ENCODE peak calls at places on chromosome 2, in four cellular contexts. One of them, this sample, is unnamed. For H3K4me1, the result is how much of the 10 kb centered on the place peaks cover.

GRCh38 chr2:59998324-59998723 is 555.1 kb downstream of the BCL11A start:
- DNase-seq in hepatocyte: no peak
- DNase-seq in fibroblast of lung: no peak
- DNase-seq in GM23338: no peak
- DNase-seq in this sample: no peak

GRCh38 chr2:109604597-109604996 is 9.2 kb downstream of the SEPTIN10 start:
- DNase-seq in hepatocyte: peak
- DNase-seq in fibroblast of lung: peak
- DNase-seq in GM23338: no peak
- DNase-seq in this sample: peak

GRCh38 chr2:119024568-119024967 is 82.6 kb downstream of the MARCO start:
- DNase-seq in hepatocyte: no peak
- DNase-seq in fibroblast of lung: no peak
- DNase-seq in GM23338: no peak
- DNase-seq in this sample: no peak

GRCh38 chr2:127053731-127054603 is 53.0 kb downstream of the BIN1 start:
- DNase-seq in hepatocyte: peak
- DNase-seq in fibroblast of lung: no peak
- DNase-seq in GM23338: no peak
- DNase-seq in this sample: peak

GRCh38 chr2:71224935-71225334 is 2.0 kb downstream of the PAIP2B start:
- DNase-seq in hepatocyte: no peak
- DNase-seq in fibroblast of lung: no peak
- DNase-seq in GM23338: no peak
- DNase-seq in this sample: no peak

GRCh38 chr2:53182609-53183008 is 585.0 kb upstream of the CHAC2 start:
- DNase-seq in hepatocyte: peak
- DNase-seq in fibroblast of lung: no peak
- DNase-seq in GM23338: no peak
- DNase-seq in this sample: no peak

GRCh38 chr2:196481323-196481695 is 158.2 kb upstream of the CCDC150 start:
- DNase-seq in hepatocyte: peak
- DNase-seq in fibroblast of lung: peak
- DNase-seq in GM23338: no peak
- DNase-seq in this sample: peak

GRCh38 chr2:230864605-230865323 is at the start of gene ITM2C:
- DNase-seq in hepatocyte: peak
- DNase-seq in fibroblast of lung: peak
- DNase-seq in GM23338: peak
- DNase-seq in this sample: peak

GRCh38 chr2:163594572-163594971 is 141.2 kb downstream of the FIGN start:
- DNase-seq in hepatocyte: no peak
- DNase-seq in fibroblast of lung: peak
- DNase-seq in GM23338: no peak
- DNase-seq in this sample: no peak

GRCh38 chr2:207499114-207499513 is 30.6 kb upstream of the CREB1 start:
- DNase-seq in hepatocyte: no peak
- DNase-seq in fibroblast of lung: no peak
- DNase-seq in GM23338: no peak
- DNase-seq in this sample: no peak

GRCh38 chr2:206164261-206164862 is 4.7 kb downstream of the EEF1B2 start:
- DNase-seq in hepatocyte: peak
- DNase-seq in fibroblast of lung: peak
- DNase-seq in GM23338: peak
- DNase-seq in this sample: no peak

GRCh38 chr2:98505311-98505808 is 60.7 kb downstream of the INPP4A start:
- DNase-seq in hepatocyte: no peak
- DNase-seq in fibroblast of lung: no peak
- DNase-seq in GM23338: no peak
- DNase-seq in this sample: no peak

GRCh38 chr2:126655500-126656310 is at the start of gene GYPC:
- DNase-seq in hepatocyte: peak
- DNase-seq in fibroblast of lung: peak
- DNase-seq in GM23338: peak
- DNase-seq in this sample: peak

GRCh38 chr2:211417544-211417943 is 861.1 kb downstream of the CPS1 start:
- DNase-seq in hepatocyte: no peak
- DNase-seq in fibroblast of lung: no peak
- DNase-seq in GM23338: no peak
- DNase-seq in this sample: no peak

GRCh38 chr2:9525266-9525665 is 30.4 kb downstream of the ADAM17 start:
- DNase-seq in hepatocyte: no peak
- DNase-seq in fibroblast of lung: no peak
- DNase-seq in GM23338: no peak
- DNase-seq in this sample: no peak

GRCh38 chr2:196162586-196163180 is 8.7 kb downstream of the STK17B start:
- DNase-seq in hepatocyte: no peak
- DNase-seq in fibroblast of lung: no peak
- DNase-seq in GM23338: no peak
- DNase-seq in this sample: no peak

GRCh38 chr2:223503746-223504145 is 98.4 kb downstream of the SCG2 start:
- DNase-seq in hepatocyte: no peak
- DNase-seq in fibroblast of lung: no peak
- DNase-seq in GM23338: no peak
- DNase-seq in this sample: no peak

GRCh38 chr2:160878622-160879021 is 281.6 kb upstream of the TANK start:
- DNase-seq in hepatocyte: no peak
- DNase-seq in fibroblast of lung: no peak
- DNase-seq in GM23338: no peak
- DNase-seq in this sample: no peak

GRCh38 chr2:30950339-30950738 is 143.1 kb upstream of the CAPN13 start:
- DNase-seq in hepatocyte: no peak
- DNase-seq in fibroblast of lung: no peak
- DNase-seq in GM23338: no peak
- DNase-seq in this sample: no peak

GRCh38 chr2:177433402-177433801 is 40.8 kb downstream of the AGPS start:
- DNase-seq in hepatocyte: no peak
- DNase-seq in fibroblast of lung: peak
- DNase-seq in GM23338: no peak
- DNase-seq in this sample: no peak

GRCh38 chr2:173355132-173355865 is 627 bp downstream of the CDCA7 start:
- DNase-seq in hepatocyte: peak
- DNase-seq in fibroblast of lung: peak
- DNase-seq in GM23338: peak
- DNase-seq in this sample: peak

GRCh38 chr2:203748331-203749126 is 42.1 kb downstream of the CD28 start:
- DNase-seq in hepatocyte: no peak
- DNase-seq in fibroblast of lung: no peak
- DNase-seq in GM23338: no peak
- DNase-seq in this sample: no peak

GRCh38 chr2:83784920-83785319 is 674.2 kb downstream of the SUCLG1 start:
- DNase-seq in hepatocyte: no peak
- DNase-seq in fibroblast of lung: no peak
- DNase-seq in GM23338: no peak
- DNase-seq in this sample: no peak

GRCh38 chr2:7773362-7773973 is 856.3 kb downstream of the RNF144A start:
- DNase-seq in hepatocyte: no peak
- DNase-seq in fibroblast of lung: peak
- DNase-seq in GM23338: no peak
- DNase-seq in this sample: no peak

GRCh38 chr2:129912871-129913694 is 66.4 kb upstream of the RAB6C start:
- DNase-seq in hepatocyte: no peak
- DNase-seq in fibroblast of lung: no peak
- DNase-seq in GM23338: no peak
- DNase-seq in this sample: no peak

GRCh38 chr2:38690499-38691420 is 24.8 kb downstream of the GALM start:
- DNase-seq in hepatocyte: peak
- DNase-seq in fibroblast of lung: peak
- DNase-seq in GM23338: no peak
- DNase-seq in this sample: peak

GRCh38 chr2:122263746-122264145 is 508.3 kb downstream of the TSN start:
- DNase-seq in hepatocyte: no peak
- DNase-seq in fibroblast of lung: no peak
- DNase-seq in GM23338: no peak
- DNase-seq in this sample: peak

GRCh38 chr2:136327162-136327852 is 209.4 kb upstream of the CXCR4 start:
- DNase-seq in hepatocyte: peak
- DNase-seq in fibroblast of lung: peak
- DNase-seq in GM23338: no peak
- DNase-seq in this sample: no peak

GRCh38 chr2:241891988-241892298 is 22.4 kb downstream of the RTP5 start:
- DNase-seq in hepatocyte: no peak
- DNase-seq in fibroblast of lung: no peak
- DNase-seq in GM23338: no peak
- DNase-seq in this sample: no peak

GRCh38 chr2:142946941-142947340 is 69.5 kb downstream of the KYNU start:
- DNase-seq in hepatocyte: no peak
- DNase-seq in fibroblast of lung: peak
- DNase-seq in GM23338: no peak
- DNase-seq in this sample: no peak

GRCh38 chr2:233037078-233037477 is 4.6 kb downstream of the NEU2 start:
- DNase-seq in hepatocyte: no peak
- DNase-seq in fibroblast of lung: peak
- DNase-seq in GM23338: no peak
- DNase-seq in this sample: no peak

GRCh38 chr2:161085041-161085598 is 75.1 kb upstream of the TANK start:
- DNase-seq in hepatocyte: no peak
- DNase-seq in fibroblast of lung: peak
- DNase-seq in GM23338: no peak
- DNase-seq in this sample: no peak

GRCh38 chr2:218367415-218368149 is 10.9 kb downstream of the CATIP start:
- DNase-seq in hepatocyte: peak
- DNase-seq in fibroblast of lung: peak
- DNase-seq in GM23338: peak
- DNase-seq in this sample: peak

GRCh38 chr2:70931376-70932000 is 4.2 kb upstream of the ATP6V1B1 start:
- DNase-seq in hepatocyte: no peak
- DNase-seq in fibroblast of lung: peak
- DNase-seq in GM23338: peak
- DNase-seq in this sample: peak

GRCh38 chr2:108384662-108385393 is 7.1 kb downstream of the SULT1C4 start:
- DNase-seq in hepatocyte: no peak
- DNase-seq in fibroblast of lung: no peak
- DNase-seq in GM23338: no peak
- DNase-seq in this sample: peak

GRCh38 chr2:174112073-174112472 is 136.3 kb downstream of the OLA1 start:
- DNase-seq in hepatocyte: no peak
- DNase-seq in fibroblast of lung: no peak
- DNase-seq in GM23338: no peak
- DNase-seq in this sample: no peak

GRCh38 chr2:68465081-68465916 is 1.8 kb downstream of the FBXO48 start:
- DNase-seq in hepatocyte: no peak
- DNase-seq in fibroblast of lung: peak
- DNase-seq in GM23338: no peak
- DNase-seq in this sample: peak

GRCh38 chr2:49770919-49771318 is 616.6 kb upstream of the FSHR start:
- DNase-seq in hepatocyte: peak
- DNase-seq in fibroblast of lung: peak
- DNase-seq in GM23338: peak
- DNase-seq in this sample: peak
- TF ChIP-seq CTCF in hepatocyte: peak
- TF ChIP-seq CTCF in fibroblast of lung: no peak
- TF ChIP-seq CTCF in GM23338: peak
- TF ChIP-seq CTCF in this sample: no peak

GRCh38 chr2:216339456-216340279 is 32.6 kb downstream of the MARCHF4 start:
- DNase-seq in hepatocyte: peak
- DNase-seq in fibroblast of lung: peak
- DNase-seq in GM23338: peak
- DNase-seq in this sample: peak

GRCh38 chr2:216344206-216344957 is 27.9 kb downstream of the MARCHF4 start:
- DNase-seq in hepatocyte: no peak
- DNase-seq in fibroblast of lung: peak
- DNase-seq in GM23338: peak
- DNase-seq in this sample: peak

GRCh38 chr2:216343221-216343985 is 28.9 kb downstream of the MARCHF4 start:
- DNase-seq in hepatocyte: no peak
- DNase-seq in fibroblast of lung: no peak
- DNase-seq in GM23338: no peak
- DNase-seq in this sample: no peak

GRCh38 chr2:216340280-216340631 is 32.0 kb downstream of the MARCHF4 start:
- DNase-seq in hepatocyte: no peak
- DNase-seq in fibroblast of lung: no peak
- DNase-seq in GM23338: no peak
- DNase-seq in this sample: no peak

GRCh38 chr2:216341151-216341550 is 31.1 kb downstream of the MARCHF4 start:
- DNase-seq in hepatocyte: no peak
- DNase-seq in fibroblast of lung: peak
- DNase-seq in GM23338: no peak
- DNase-seq in this sample: no peak
- H3K4me1 ChIP-seq in hepatocyte: under half
- H3K4me1 ChIP-seq in fibroblast of lung: under half
- H3K4me1 ChIP-seq in GM23338: under half
- H3K4me1 ChIP-seq in this sample: under half

DNA sequence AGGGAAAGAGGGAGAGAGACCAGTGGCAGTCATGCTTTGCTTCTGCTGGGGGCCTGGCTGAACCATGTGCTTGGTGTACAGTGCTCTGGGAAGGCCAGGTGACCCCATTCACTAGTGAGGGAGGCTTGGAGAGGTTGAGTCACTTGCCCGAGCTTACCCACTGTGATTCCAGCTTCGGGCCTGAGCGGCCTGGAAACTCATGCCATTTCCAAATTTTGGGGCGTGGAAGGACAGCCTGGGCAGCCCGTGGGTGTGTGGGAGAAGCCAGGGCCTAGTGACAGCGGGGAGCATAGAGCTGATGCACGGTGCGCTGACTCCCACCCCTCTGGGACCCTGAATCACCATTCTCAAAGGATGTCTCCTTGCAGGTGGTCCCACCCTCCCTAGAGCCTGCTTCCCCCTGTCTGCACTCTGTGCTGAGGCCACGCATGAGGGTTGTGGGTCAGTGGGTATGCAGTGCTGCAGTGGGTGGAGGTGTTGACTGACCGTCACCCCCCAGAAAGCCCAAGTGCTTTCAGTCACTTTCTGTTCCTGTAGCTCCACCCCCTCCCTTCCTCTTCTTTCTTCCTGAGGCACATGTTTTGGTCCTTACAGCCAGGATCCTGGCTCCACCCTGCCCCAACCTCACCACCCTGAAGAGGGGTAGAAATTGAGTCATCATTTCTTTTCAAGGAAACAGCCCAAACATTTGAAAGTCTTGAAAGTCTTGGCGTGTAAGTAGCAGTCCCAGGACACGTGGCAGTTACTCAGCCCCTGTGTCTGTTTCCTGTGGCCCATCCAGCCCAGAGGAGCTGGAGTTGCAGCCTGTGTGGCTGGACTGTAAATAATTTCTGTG is 69.3 kb upstream of the MCFD2 start:
- DNase-seq in hepatocyte: no peak
- DNase-seq in fibroblast of lung: peak
- DNase-seq in GM23338: no peak
- DNase-seq in this sample: peak
- H2AFZ ChIP-seq in hepatocyte: no peak
- H2AFZ ChIP-seq in fibroblast of lung: no peak
- H2AFZ ChIP-seq in GM23338: no peak
- H2AFZ ChIP-seq in this sample: peak

GRCh38 chr2:24579053-24579803 is 88.2 kb downstream of the NCOA1 start:
- DNase-seq in hepatocyte: no peak
- DNase-seq in fibroblast of lung: no peak
- DNase-seq in GM23338: peak
- DNase-seq in this sample: no peak
- TF ChIP-seq CTCF in hepatocyte: no peak
- TF ChIP-seq CTCF in fibroblast of lung: no peak
- TF ChIP-seq CTCF in GM23338: peak
- TF ChIP-seq CTCF in this sample: no peak